ENCODE peak calls at places on chromosome 12, in four cellular contexts. S is neural progenitor cell, F is PC-9, G is HepG2. J is an unnamed sample.

GRCh38 chr12:107651867-107652449 is 33.6 kb upstream of the PWP1 start:
- DNase-seq in S (no peak), F (no peak), G (no peak), J (peak; percentile 9)

GRCh38 chr12:112908548-112908947 is 1.8 kb downstream of the OAS1 start:
- DNase-seq in S (no peak), F (no peak), G (no peak), J (no peak)

GRCh38 chr12:128626808-128627320 is 196.9 kb downstream of the SLC15A4 start:
- DNase-seq in S (no peak), F (no peak), G (no peak), J (no peak)

GRCh38 chr12:8156845-8157244 is at the start of gene ZNF705A:
- DNase-seq in S (no peak), F (peak; percentile 81), G (peak; percentile 29), J (peak; percentile 61)

GRCh38 chr12:68919581-68920239 is 13.3 kb downstream of the CPM start:
- DNase-seq in S (no peak), F (no peak), G (no peak), J (no peak)

GRCh38 chr12:51056242-51056641 is 8.1 kb downstream of the LETMD1 start:
- DNase-seq in S (no peak), F (peak; percentile 71), G (no peak), J (peak; percentile 91)

GRCh38 chr12:5200276-5201087 is 156.8 kb downstream of the KCNA5 start:
- DNase-seq in S (peak; percentile 88), F (no peak), G (peak; percentile 18), J (no peak)

GRCh38 chr12:16187684-16188083 is 89.8 kb downstream of the SLC15A5 start:
- DNase-seq in S (no peak), F (no peak), G (no peak), J (no peak)

GRCh38 chr12:108784270-108784669 is 53.0 kb upstream of the CORO1C start:
- DNase-seq in S (peak; percentile 37), F (no peak), G (no peak), J (no peak)

DNA sequence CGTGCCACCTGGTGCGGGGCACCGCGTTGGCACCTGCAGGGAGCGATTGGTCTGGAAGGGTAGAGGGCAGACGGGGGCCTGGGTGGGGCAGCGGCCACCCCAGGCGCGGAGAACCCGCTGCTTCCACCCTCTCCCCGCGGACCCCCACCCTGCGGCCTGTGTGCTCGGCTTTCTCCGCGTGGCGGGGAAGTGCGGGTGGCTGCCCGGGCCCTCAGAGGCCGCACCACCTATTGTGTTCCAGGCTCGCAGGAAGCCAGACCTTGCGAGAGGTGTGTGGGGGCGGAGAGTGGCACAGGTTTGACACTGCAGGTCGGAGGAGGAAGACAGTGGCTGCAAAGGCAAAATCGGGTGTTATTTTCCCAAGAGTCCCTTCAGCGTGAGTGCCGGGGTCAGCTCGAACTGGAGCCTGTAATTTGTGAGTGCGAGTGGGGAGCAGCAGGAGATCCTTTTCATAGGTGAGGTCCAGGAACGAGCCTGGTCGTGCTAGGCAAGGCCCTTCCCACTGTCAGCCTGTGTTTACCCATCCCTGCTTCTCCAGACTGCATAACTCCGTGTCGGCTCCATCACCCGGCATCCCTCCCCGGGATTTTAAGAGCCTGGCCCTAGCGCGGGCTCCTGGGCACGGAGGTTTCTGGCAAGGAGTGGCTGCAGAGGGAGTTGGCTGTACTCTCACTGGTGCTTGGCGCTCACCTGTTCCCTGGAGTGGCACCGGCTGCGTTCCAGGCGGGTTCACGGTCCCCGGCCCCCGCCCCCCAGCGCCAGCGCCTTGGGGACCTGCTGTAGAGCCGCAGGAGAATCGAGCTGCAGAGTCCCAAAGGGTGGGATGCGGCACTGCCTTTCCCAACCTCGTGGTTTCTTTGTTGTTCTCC is 930 bp downstream of the TBC1D30 start:
- DNase-seq in S (peak; percentile 31), F (no peak), G (no peak), J (no peak)
- TF ChIP-seq EZH2 in S (peak; percentile 92), F (no peak), G (no peak), J (peak; percentile 94)

GRCh38 chr12:127509066-127509778 is 757.7 kb upstream of the TMEM132C start:
- DNase-seq in S (no peak), F (no peak), G (no peak), J (peak; percentile 37)
- H2AFZ ChIP-seq in S (no peak overlapping the region), F (no peak overlapping the region), G (no peak overlapping the region), J (no peak overlapping the region)

DNA sequence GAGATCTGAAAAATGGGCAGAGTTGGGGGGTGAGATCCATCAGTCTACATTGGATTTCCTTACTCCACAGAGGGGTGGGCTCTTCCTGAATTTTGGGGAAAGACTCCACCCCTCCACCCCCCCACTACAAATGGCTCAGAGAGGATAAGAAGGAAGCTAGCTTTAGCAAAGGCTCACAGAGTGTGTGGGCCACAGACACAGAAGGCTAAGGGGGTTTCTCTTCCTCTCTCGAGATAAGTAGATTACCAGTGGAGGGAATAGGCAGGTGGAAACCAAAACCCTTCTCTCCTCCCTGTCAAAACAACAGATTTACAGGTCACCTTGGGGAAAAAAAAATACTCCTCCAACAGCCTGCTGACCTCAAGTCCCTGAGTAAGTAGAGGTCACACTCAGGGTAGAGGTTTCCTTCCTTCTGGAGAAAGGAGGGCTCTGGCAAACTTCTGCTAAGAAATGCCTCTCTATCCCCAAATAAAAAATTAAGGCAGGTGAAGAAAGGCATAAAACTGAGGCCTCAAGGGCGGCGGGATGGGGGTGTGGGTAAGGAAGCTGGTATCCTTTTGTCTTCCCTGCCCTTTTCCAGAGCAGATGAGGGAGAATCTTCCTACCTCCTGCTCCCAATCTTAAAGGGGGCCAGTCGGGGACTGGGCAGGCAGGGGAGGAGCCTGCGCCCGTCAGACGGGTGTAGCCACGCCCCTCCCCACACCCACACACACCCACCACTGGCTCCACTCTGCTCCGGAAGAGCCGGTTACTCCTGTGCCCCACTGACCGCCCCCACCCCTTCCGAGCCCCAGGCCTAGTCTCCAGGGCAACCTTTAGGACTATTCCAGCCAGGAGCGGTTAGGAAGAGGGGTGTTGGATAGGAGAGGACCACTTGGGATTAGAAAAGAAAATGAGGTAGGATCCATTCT is 1.9 kb upstream of the BAZ2A start:
- DNase-seq in S (peak; percentile 82), F (peak; percentile 62), G (peak; percentile 14), J (peak; percentile 30)
- H3K4me3 ChIP-seq in S (peak overlapping the region; percentile 31), F (peak overlapping the region; percentile 35), G (peak overlapping the region; percentile 4), J (no peak overlapping the region)

GRCh38 chr12:98894412-98895085 is 249.5 kb downstream of the APAF1 start:
- DNase-seq in S (peak; percentile 70), F (no peak), G (no peak), J (no peak)
- TF ChIP-seq EZH2 in S (peak; percentile 39), F (no peak), G (no peak), J (no peak)

DNA sequence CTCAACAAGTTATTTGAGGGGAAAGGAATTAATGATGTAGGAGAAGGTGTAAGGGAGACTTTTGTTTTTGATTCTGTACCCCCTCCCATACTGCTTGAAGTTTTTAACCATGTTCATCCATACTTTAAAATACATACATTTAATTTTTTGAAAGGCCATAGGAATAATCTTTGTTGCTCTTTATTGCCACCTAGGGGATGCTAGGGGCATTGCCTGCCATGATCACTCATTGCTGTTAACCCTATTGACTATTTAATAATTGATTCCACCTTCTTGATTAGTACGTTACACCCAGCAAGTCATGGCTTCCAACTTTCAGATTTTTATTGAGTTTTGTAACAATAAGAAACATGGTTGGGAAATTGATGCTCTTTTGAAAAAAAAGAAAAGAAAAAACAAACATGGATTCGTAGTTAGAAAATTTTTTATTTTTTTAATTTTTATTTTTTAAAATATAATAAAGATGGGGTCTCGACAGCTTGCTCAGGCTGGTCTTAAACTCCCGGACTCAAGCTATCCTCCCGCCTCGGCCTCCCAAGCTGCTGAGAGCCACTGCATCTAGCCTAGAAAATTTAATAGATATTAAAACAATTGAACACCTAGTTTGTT is 8.5 kb upstream of the PRKAB1 start:
- DNase-seq in S (peak; percentile 50), F (no peak), G (peak; percentile 46), J (peak; percentile 10)
- H2AFZ ChIP-seq in S (no peak overlapping the region), F (no peak overlapping the region), G (no peak overlapping the region), J (no peak overlapping the region)

DNA sequence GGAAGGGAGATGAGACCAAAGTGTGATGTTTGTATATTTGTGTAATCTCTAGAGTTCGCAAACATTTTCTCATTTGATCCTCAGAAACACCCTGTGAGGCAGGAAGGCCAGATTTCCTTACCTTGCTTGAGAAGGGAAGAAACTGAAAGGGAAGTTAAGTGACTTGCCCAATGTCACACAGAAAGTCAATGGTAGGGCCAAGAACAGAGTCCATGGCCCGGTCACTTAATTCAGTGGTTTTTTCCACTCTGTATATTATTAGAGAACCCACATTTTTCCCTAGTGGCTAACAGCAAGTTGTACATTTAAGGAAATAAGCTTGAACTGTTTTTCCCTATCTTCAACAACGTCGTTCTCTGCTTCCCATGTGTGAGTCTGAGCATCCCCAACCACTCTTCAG is 25.6 kb upstream of the CHPT1 start:
- DNase-seq in S (no peak), F (no peak), G (no peak), J (no peak)
- H3K4me3 ChIP-seq in S (no peak overlapping the region), F (no peak overlapping the region), G (peak overlapping the region; percentile 37), J (no peak overlapping the region)

DNA sequence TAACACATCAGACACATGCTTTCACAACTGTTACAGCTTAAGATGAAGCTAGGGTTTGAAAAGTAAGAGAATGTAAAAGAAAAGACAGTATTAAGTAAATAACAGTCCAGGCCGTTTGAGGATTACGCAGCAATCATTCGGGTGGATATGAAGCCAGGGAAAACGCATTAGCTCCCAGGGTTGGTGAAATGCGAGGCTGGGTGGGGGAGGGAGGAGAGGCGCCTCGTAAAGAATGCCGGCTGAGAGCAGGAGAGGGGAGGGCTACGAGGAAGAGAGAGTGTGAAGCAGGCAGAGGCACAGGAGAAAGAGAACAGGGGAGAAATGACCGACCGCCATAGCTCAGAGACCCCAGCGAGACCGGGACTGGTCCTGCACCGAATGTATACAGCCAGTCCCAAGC is 73.0 kb downstream of the IQSEC3 start:
- DNase-seq in S (peak; percentile 69), F (no peak), G (no peak), J (no peak)
- TF ChIP-seq EZH2 in S (no peak), F (no peak), G (no peak), J (no peak)

GRCh38 chr12:27838543-27838942 is 58.5 kb upstream of the MANSC4 start:
- DNase-seq in S (no peak), F (no peak), G (no peak), J (no peak)
- H2AFZ ChIP-seq in S (no peak overlapping the region), F (peak overlapping the region; percentile 5), G (no peak overlapping the region), J (no peak overlapping the region)

GRCh38 chr12:2285462-2285861 is 232.7 kb downstream of the CACNA1C start:
- DNase-seq in S (no peak), F (no peak), G (no peak), J (no peak)

GRCh38 chr12:2283480-2283879 is 230.7 kb downstream of the CACNA1C start:
- DNase-seq in S (no peak), F (no peak), G (no peak), J (no peak)

GRCh38 chr12:2284857-2285256 is 232.1 kb downstream of the CACNA1C start:
- DNase-seq in S (peak; percentile 87), F (no peak), G (peak; percentile 29), J (peak; percentile 58)

GRCh38 chr12:2284321-2284813 is 231.6 kb downstream of the CACNA1C start:
- DNase-seq in S (no peak), F (no peak), G (no peak), J (no peak)

GRCh38 chr12:2283910-2284309 is 231.1 kb downstream of the CACNA1C start:
- DNase-seq in S (no peak), F (no peak), G (no peak), J (no peak)
- H3K4me3 ChIP-seq in S (no peak overlapping the region), F (no peak overlapping the region), G (no peak overlapping the region), J (no peak overlapping the region)

GRCh38 chr12:49342066-49342913 is 4.4 kb upstream of the DNAJC22 start:
- DNase-seq in S (peak; percentile 97), F (no peak), G (peak; percentile 86), J (peak; percentile 40)
- TF ChIP-seq EZH2 in S (peak; percentile 72), F (no peak), G (no peak), J (no peak)